ENCODE peak calls at places on chromosomes 13 and 19, in nine cellular contexts. One of them, this sample, is unnamed.

GRCh38 chr13:51534075-51534817 is 50.0 kb upstream of the WDFY2 start:
- DNase-seq in colonic mucosa: no peak
- DNase-seq in CD8-positive, alpha-beta T cell: no peak
- DNase-seq in lower leg skin: no peak
- DNase-seq in endothelial cell: no peak
- DNase-seq in AG04449: no peak
- DNase-seq in A549: no peak
- DNase-seq in thoracic aorta: no peak
- DNase-seq in nephron progenitor cell: no peak
- DNase-seq in this sample: no peak

GRCh38 chr13:47004022-47004421 is 107.2 kb upstream of the HTR2A start:
- DNase-seq in thoracic aorta: no peak
- DNase-seq in CD8-positive, alpha-beta T cell: no peak
- DNase-seq in A549: no peak
- DNase-seq in lower leg skin: no peak
- DNase-seq in colonic mucosa: no peak
- DNase-seq in AG04449: no peak
- DNase-seq in nephron progenitor cell: no peak
- DNase-seq in endothelial cell: no peak
- DNase-seq in this sample: no peak

GRCh38 chr13:40221460-40222201 is 444.8 kb downstream of the FOXO1 start:
- DNase-seq in CD8-positive, alpha-beta T cell: no peak
- DNase-seq in nephron progenitor cell: no peak
- DNase-seq in lower leg skin: no peak
- DNase-seq in AG04449: no peak
- DNase-seq in endothelial cell: no peak
- DNase-seq in colonic mucosa: no peak
- DNase-seq in A549: no peak
- DNase-seq in thoracic aorta: no peak
- DNase-seq in this sample: no peak

GRCh38 chr13:41224113-41225110 is 30.0 kb upstream of the KBTBD7 start:
- DNase-seq in colonic mucosa: no peak
- DNase-seq in A549: no peak
- DNase-seq in lower leg skin: no peak
- DNase-seq in endothelial cell: no peak
- DNase-seq in thoracic aorta: no peak
- DNase-seq in nephron progenitor cell: no peak
- DNase-seq in AG04449: peak
- DNase-seq in CD8-positive, alpha-beta T cell: no peak
- DNase-seq in this sample: no peak

GRCh38 chr19:17881701-17882100 is 10.0 kb downstream of the SLC5A5 start:
- DNase-seq in nephron progenitor cell: no peak
- DNase-seq in AG04449: no peak
- DNase-seq in thoracic aorta: no peak
- DNase-seq in endothelial cell: no peak
- DNase-seq in CD8-positive, alpha-beta T cell: no peak
- DNase-seq in lower leg skin: no peak
- DNase-seq in colonic mucosa: no peak
- DNase-seq in A549: no peak
- DNase-seq in this sample: no peak

GRCh38 chr19:46606681-46607440 is 5.7 kb downstream of the CALM3 start:
- DNase-seq in CD8-positive, alpha-beta T cell: no peak
- DNase-seq in thoracic aorta: no peak
- DNase-seq in A549: no peak
- DNase-seq in nephron progenitor cell: no peak
- DNase-seq in lower leg skin: peak
- DNase-seq in endothelial cell: no peak
- DNase-seq in AG04449: no peak
- DNase-seq in colonic mucosa: peak
- DNase-seq in this sample: no peak

GRCh38 chr19:29268721-29269483 is 56.0 kb upstream of the UQCRFS1 start:
- DNase-seq in A549: no peak
- DNase-seq in thoracic aorta: no peak
- DNase-seq in lower leg skin: peak
- DNase-seq in AG04449: no peak
- DNase-seq in nephron progenitor cell: no peak
- DNase-seq in endothelial cell: no peak
- DNase-seq in CD8-positive, alpha-beta T cell: no peak
- DNase-seq in colonic mucosa: no peak
- DNase-seq in this sample: no peak

GRCh38 chr19:55605637-55606470 is at the start of gene ZNF865:
- DNase-seq in colonic mucosa: peak
- DNase-seq in thoracic aorta: no peak
- DNase-seq in endothelial cell: peak
- DNase-seq in lower leg skin: peak
- DNase-seq in AG04449: no peak
- DNase-seq in A549: peak
- DNase-seq in nephron progenitor cell: peak
- DNase-seq in CD8-positive, alpha-beta T cell: peak
- DNase-seq in this sample: peak

DNA sequence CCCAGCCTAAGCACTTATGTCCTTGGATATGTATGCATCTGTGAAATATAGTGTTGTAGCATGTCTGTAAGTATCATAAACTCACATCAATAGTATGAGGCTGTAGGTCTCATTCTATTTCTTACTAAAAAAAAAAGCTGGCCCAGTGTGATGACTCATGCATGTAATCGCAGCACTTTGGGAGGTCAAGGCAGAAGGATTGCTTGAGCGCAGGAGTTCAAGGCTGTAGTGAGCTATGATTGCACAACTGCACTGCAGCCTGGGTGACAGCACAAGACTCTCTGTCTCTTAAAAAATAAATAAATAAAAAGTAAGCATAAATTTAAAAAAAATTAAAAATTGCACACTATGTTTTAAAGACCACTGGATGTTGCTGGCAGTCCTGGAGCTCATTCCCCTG is 79.1 kb upstream of the SPATA13 start:
- DNase-seq in endothelial cell: no peak
- DNase-seq in lower leg skin: no peak
- DNase-seq in A549: no peak
- DNase-seq in CD8-positive, alpha-beta T cell: no peak
- DNase-seq in thoracic aorta: no peak
- DNase-seq in AG04449: no peak
- DNase-seq in colonic mucosa: no peak
- DNase-seq in nephron progenitor cell: no peak
- DNase-seq in this sample: no peak
- TF ChIP-seq CTCF in endothelial cell: no peak
- TF ChIP-seq CTCF in lower leg skin: no peak
- TF ChIP-seq CTCF in A549: no peak
- TF ChIP-seq CTCF in CD8-positive, alpha-beta T cell: no peak
- TF ChIP-seq CTCF in thoracic aorta: no peak
- TF ChIP-seq CTCF in AG04449: no peak
- TF ChIP-seq CTCF in colonic mucosa: no peak
- TF ChIP-seq CTCF in nephron progenitor cell: no peak
- TF ChIP-seq CTCF in this sample: no peak

DNA sequence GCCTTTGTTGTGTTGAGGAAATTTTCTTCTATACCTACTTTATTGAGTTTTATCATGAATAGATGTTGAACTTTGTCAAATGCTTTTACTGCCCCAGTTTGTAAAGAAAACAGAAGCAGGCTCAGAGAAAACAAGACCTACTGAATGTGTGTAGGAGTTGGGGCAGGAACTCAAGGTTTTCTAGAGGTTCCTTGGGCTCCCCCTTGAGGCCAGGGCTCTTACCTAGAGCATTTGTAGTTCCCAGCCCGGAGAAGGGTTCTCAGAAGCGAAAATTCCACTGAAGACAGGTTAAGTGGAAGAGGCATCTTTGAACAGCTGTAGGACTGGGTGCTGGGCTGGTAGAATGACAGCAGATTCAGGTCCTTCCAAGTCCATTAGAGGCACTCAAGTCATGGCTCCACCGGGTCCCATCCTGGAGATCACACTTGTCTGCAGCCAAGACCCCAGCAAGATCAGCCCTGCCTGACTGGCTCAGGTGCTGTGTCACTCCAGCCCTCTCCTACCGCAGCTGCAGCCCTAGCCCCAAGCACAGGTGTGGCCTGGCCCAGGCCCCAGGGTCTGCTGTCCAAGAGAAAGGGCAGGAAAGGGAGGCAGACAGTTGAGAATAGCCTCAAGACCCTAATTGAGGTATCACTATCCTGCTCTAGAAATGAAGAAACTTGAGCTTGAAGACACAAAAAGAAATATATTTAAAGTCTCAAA is 425.5 kb downstream of the PCDH20 start:
- DNase-seq in CD8-positive, alpha-beta T cell: no peak
- DNase-seq in nephron progenitor cell: no peak
- DNase-seq in AG04449: no peak
- DNase-seq in lower leg skin: no peak
- DNase-seq in endothelial cell: peak
- DNase-seq in colonic mucosa: no peak
- DNase-seq in thoracic aorta: no peak
- DNase-seq in A549: no peak
- DNase-seq in this sample: no peak
- TF ChIP-seq CTCF in CD8-positive, alpha-beta T cell: no peak
- TF ChIP-seq CTCF in nephron progenitor cell: no peak
- TF ChIP-seq CTCF in AG04449: no peak
- TF ChIP-seq CTCF in lower leg skin: no peak
- TF ChIP-seq CTCF in endothelial cell: no peak
- TF ChIP-seq CTCF in colonic mucosa: no peak
- TF ChIP-seq CTCF in thoracic aorta: no peak
- TF ChIP-seq CTCF in A549: no peak
- TF ChIP-seq CTCF in this sample: no peak

GRCh38 chr13:76886005-76886291 is 257 bp downstream of the KCTD12 start:
- DNase-seq in A549: no peak
- DNase-seq in endothelial cell: no peak
- DNase-seq in nephron progenitor cell: no peak
- DNase-seq in lower leg skin: no peak
- DNase-seq in AG04449: no peak
- DNase-seq in colonic mucosa: no peak
- DNase-seq in CD8-positive, alpha-beta T cell: no peak
- DNase-seq in thoracic aorta: no peak
- DNase-seq in this sample: no peak

GRCh38 chr13:76884571-76885202 is 1.5 kb downstream of the KCTD12 start:
- DNase-seq in A549: no peak
- DNase-seq in AG04449: no peak
- DNase-seq in CD8-positive, alpha-beta T cell: no peak
- DNase-seq in thoracic aorta: no peak
- DNase-seq in endothelial cell: no peak
- DNase-seq in lower leg skin: no peak
- DNase-seq in nephron progenitor cell: no peak
- DNase-seq in colonic mucosa: peak
- DNase-seq in this sample: no peak

GRCh38 chr13:76882431-76882830 is 3.8 kb downstream of the KCTD12 start:
- DNase-seq in nephron progenitor cell: no peak
- DNase-seq in lower leg skin: peak
- DNase-seq in colonic mucosa: no peak
- DNase-seq in CD8-positive, alpha-beta T cell: no peak
- DNase-seq in endothelial cell: no peak
- DNase-seq in A549: no peak
- DNase-seq in AG04449: no peak
- DNase-seq in thoracic aorta: no peak
- DNase-seq in this sample: no peak

GRCh38 chr13:76885203-76886004 is 801 bp downstream of the KCTD12 start:
- DNase-seq in lower leg skin: peak
- DNase-seq in endothelial cell: peak
- DNase-seq in nephron progenitor cell: peak
- DNase-seq in thoracic aorta: no peak
- DNase-seq in A549: peak
- DNase-seq in AG04449: no peak
- DNase-seq in colonic mucosa: peak
- DNase-seq in CD8-positive, alpha-beta T cell: peak
- DNase-seq in this sample: peak

DNA sequence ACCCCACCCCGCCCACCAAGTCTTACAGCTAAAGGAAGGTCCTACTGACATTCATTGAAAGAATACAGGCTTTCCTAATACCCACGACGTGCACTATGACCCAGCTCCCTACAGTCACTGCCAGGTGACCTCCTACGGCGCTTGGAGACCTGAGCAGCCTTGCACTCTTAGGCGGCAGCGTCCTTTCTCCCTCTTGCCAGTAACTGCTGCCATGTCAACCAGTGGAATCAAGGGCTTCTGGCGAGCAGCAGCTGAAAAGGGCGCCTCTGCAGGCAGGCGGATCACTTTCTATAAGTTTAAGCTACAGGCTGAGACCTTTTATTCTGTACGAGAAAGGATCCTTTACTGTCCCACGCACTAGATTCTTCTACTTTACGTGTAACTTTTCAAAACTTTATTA is 2.0 kb downstream of the KCTD12 start:
- DNase-seq in A549: no peak
- DNase-seq in nephron progenitor cell: peak
- DNase-seq in AG04449: no peak
- DNase-seq in endothelial cell: peak
- DNase-seq in lower leg skin: no peak
- DNase-seq in thoracic aorta: no peak
- DNase-seq in colonic mucosa: peak
- DNase-seq in CD8-positive, alpha-beta T cell: no peak
- DNase-seq in this sample: peak
- TF ChIP-seq CTCF in A549: no peak
- TF ChIP-seq CTCF in nephron progenitor cell: no peak
- TF ChIP-seq CTCF in AG04449: no peak
- TF ChIP-seq CTCF in endothelial cell: no peak
- TF ChIP-seq CTCF in lower leg skin: no peak
- TF ChIP-seq CTCF in thoracic aorta: peak
- TF ChIP-seq CTCF in colonic mucosa: no peak
- TF ChIP-seq CTCF in CD8-positive, alpha-beta T cell: no peak
- TF ChIP-seq CTCF in this sample: no peak

GRCh38 chr19:35619290-35619923 is 6.9 kb downstream of the HAUS5 start:
- DNase-seq in thoracic aorta: no peak
- DNase-seq in CD8-positive, alpha-beta T cell: no peak
- DNase-seq in nephron progenitor cell: no peak
- DNase-seq in lower leg skin: no peak
- DNase-seq in AG04449: no peak
- DNase-seq in endothelial cell: no peak
- DNase-seq in colonic mucosa: no peak
- DNase-seq in A549: no peak
- DNase-seq in this sample: no peak

GRCh38 chr19:35621708-35622107 is 7.1 kb upstream of the RBM42 start:
- DNase-seq in nephron progenitor cell: no peak
- DNase-seq in CD8-positive, alpha-beta T cell: no peak
- DNase-seq in AG04449: no peak
- DNase-seq in A549: no peak
- DNase-seq in colonic mucosa: no peak
- DNase-seq in lower leg skin: no peak
- DNase-seq in endothelial cell: no peak
- DNase-seq in thoracic aorta: no peak
- DNase-seq in this sample: no peak

GRCh38 chr19:35615036-35615435 is 2.5 kb downstream of the HAUS5 start:
- DNase-seq in A549: no peak
- DNase-seq in colonic mucosa: no peak
- DNase-seq in CD8-positive, alpha-beta T cell: no peak
- DNase-seq in nephron progenitor cell: no peak
- DNase-seq in lower leg skin: no peak
- DNase-seq in endothelial cell: no peak
- DNase-seq in thoracic aorta: no peak
- DNase-seq in AG04449: no peak
- DNase-seq in this sample: no peak

GRCh38 chr19:35620001-35620400 is 7.5 kb downstream of the HAUS5 start:
- DNase-seq in AG04449: no peak
- DNase-seq in endothelial cell: no peak
- DNase-seq in thoracic aorta: no peak
- DNase-seq in A549: no peak
- DNase-seq in lower leg skin: no peak
- DNase-seq in colonic mucosa: no peak
- DNase-seq in CD8-positive, alpha-beta T cell: no peak
- DNase-seq in nephron progenitor cell: no peak
- DNase-seq in this sample: no peak

DNA sequence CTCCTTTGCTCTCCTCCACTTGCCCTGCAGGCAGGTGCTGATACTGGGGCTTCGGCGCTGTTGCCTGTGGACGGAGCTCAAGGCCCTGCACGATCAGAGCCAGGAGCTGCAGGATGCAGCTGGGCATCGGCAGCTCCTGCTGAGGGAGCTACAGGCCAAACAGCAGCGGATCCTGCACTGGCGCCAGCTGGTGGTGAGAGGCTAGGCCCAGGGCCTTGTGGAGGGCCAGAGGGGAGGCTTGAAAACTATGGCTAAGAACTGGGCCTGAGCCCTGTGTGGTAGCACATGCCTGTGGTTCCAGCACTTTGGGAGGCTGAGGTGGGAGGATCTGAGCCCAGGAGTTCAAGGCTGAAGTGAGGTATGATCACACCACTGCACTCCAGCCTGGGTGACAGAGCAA is 6.3 kb downstream of the HAUS5 start:
- DNase-seq in endothelial cell: no peak
- DNase-seq in CD8-positive, alpha-beta T cell: no peak
- DNase-seq in AG04449: no peak
- DNase-seq in lower leg skin: no peak
- DNase-seq in thoracic aorta: no peak
- DNase-seq in colonic mucosa: no peak
- DNase-seq in A549: no peak
- DNase-seq in nephron progenitor cell: no peak
- DNase-seq in this sample: no peak
- TF ChIP-seq CTCF in endothelial cell: no peak
- TF ChIP-seq CTCF in CD8-positive, alpha-beta T cell: no peak
- TF ChIP-seq CTCF in AG04449: no peak
- TF ChIP-seq CTCF in lower leg skin: no peak
- TF ChIP-seq CTCF in thoracic aorta: no peak
- TF ChIP-seq CTCF in colonic mucosa: no peak
- TF ChIP-seq CTCF in A549: peak
- TF ChIP-seq CTCF in nephron progenitor cell: no peak
- TF ChIP-seq CTCF in this sample: no peak

This sample was measured in Calu3.